ENCODE peak calls at places on chromosomes 13 and 19, in eight cellular contexts. Y is effector memory CD4-positive, alpha-beta T cell; V is upper lobe of left lung; L is left lung; M is HAP-1; C is tibial nerve; E is cardiac muscle cell; X is neural progenitor cell. U is an unnamed sample.

GRCh38 chr19:55494172-55494761 is 6.0 kb downstream of the SSC5D start:
- DNase-seq in E (no peak), X (no peak), Y (no peak), M (no peak), L (peak; percentile 80), C (no peak), V (peak; percentile 76), U (no peak)

GRCh38 chr19:32682317-32682716 is 6.7 kb downstream of the RGS9BP start:
- DNase-seq in X (no peak), V (no peak), M (no peak), Y (no peak), L (no peak), E (no peak), C (no peak), U (no peak)

GRCh38 chr13:33279414-33279813 is 6.1 kb downstream of the STARD13 start:
- DNase-seq in X (no peak), C (no peak), M (no peak), Y (no peak), V (no peak), L (no peak), E (no peak), U (no peak)

GRCh38 chr19:1239420-1239795 is 1.6 kb upstream of the CBARP start:
- DNase-seq in X (peak; percentile 26), C (no peak), M (no peak), E (no peak), L (no peak), Y (no peak), V (no peak), U (no peak)

GRCh38 chr19:33905937-33906577 is 109.4 kb downstream of the KCTD15 start:
- DNase-seq in L (peak; percentile 88), V (peak; percentile 94), M (peak; percentile 62), E (peak; percentile 45), X (peak; percentile 77), Y (no peak), C (peak; percentile 23), U (no peak)

GRCh38 chr13:108044929-108045328 is 170.4 kb downstream of the LIG4 start:
- DNase-seq in C (no peak), E (peak; percentile 18), Y (no peak), V (peak; percentile 7), L (no peak), X (peak; percentile 11), M (no peak), U (no peak)

GRCh38 chr19:33348301-33349010 is 25.1 kb upstream of the CEBPG start:
- DNase-seq in Y (no peak), V (no peak), X (no peak), E (no peak), L (no peak), M (no peak), C (no peak), U (no peak)

GRCh38 chr13:108859202-108860012 is 230.0 kb downstream of the MYO16 start:
- DNase-seq in X (no peak), M (no peak), C (no peak), V (no peak), L (no peak), Y (no peak), E (peak; percentile 19), U (no peak)

GRCh38 chr19:3625996-3626472 is 556 bp downstream of the CACTIN start:
- DNase-seq in Y (no peak), M (no peak), L (peak; percentile 77), V (no peak), E (peak; percentile 15), X (peak; percentile 9), C (no peak), U (no peak)

GRCh38 chr19:6273701-6274601 is 5.8 kb downstream of the MLLT1 start:
- DNase-seq in L (peak; percentile 90), M (peak; percentile 62), C (peak; percentile 75), X (no peak), V (peak; percentile 86), E (no peak), Y (no peak), U (no peak)

GRCh38 chr19:13118424-13119193 is 545 bp downstream of the NACC1 start:
- DNase-seq in L (peak; percentile 89), V (peak; percentile 89), C (no peak), E (peak; percentile 84), M (peak; percentile 89), Y (no peak), X (peak; percentile 93), U (no peak)

GRCh38 chr19:15175609-15176008 is 25.2 kb downstream of the NOTCH3 start:
- DNase-seq in L (no peak), Y (no peak), M (no peak), X (no peak), E (no peak), C (no peak), V (no peak), U (no peak)

GRCh38 chr19:1730157-1730556 is 23.1 kb upstream of the ONECUT3 start:
- DNase-seq in Y (no peak), X (no peak), C (no peak), V (peak; percentile 69), M (no peak), E (no peak), L (no peak), U (no peak)

GRCh38 chr19:33496496-33496895 is 25.1 kb downstream of the PEPD start:
- DNase-seq in Y (no peak), M (no peak), X (no peak), E (no peak), V (peak; percentile 33), C (no peak), L (peak; percentile 48), U (no peak)

GRCh38 chr19:8592231-8593009 is 15.2 kb upstream of the MYO1F start:
- DNase-seq in L (peak; percentile 92), M (peak; percentile 99), E (peak; percentile 100), C (peak; percentile 99), Y (peak; percentile 95), V (peak; percentile 93), X (peak; percentile 100), U (peak; percentile 95)

GRCh38 chr13:21674271-21675009 is 3.6 kb downstream of the FGF9 start:
- DNase-seq in C (no peak), M (peak; percentile 51), V (peak; percentile 89), Y (no peak), E (peak; percentile 66), L (peak; percentile 79), X (peak; percentile 77), U (peak; percentile 25)

DNA sequence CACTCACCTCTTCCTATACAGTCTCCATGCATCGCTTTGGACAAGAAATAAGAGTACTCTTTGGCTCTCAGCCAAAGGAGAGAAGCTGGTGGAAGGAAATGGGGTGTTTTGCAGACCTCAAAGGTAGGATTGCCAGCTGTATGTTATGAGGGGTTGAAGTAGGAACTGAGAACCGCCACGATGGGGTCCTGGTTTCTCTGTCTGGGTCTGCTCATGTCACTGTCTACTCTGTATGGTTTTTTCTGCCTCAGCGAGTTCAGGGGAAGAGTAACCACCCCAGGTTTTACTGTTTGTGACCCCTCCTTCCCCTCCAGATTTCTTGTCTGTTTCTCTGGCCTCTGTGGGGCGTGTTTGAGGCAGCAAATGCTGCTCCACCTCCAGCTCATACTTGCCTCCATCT is 4.1 kb downstream of the ZNF805 start:
- DNase-seq in C (no peak), E (no peak), Y (no peak), L (no peak), M (no peak), V (no peak), X (no peak), U (no peak)
- H3K36me3 ChIP-seq in C (peaks cover 35% of the 10 kb centered on the region), E (peaks cover 25% of the 10 kb centered on the region), Y (peaks cover 38% of the 10 kb centered on the region), L (no peaks in the 10 kb centered on the region), M (peaks cover 14% of the 10 kb centered on the region), V (peaks cover 42% of the 10 kb centered on the region), X (no peaks in the 10 kb centered on the region), U (peaks cover 32% of the 10 kb centered on the region)

GRCh38 chr19:49988433-49988832 is 27.5 kb upstream of the SIGLEC11 start:
- DNase-seq in V (no peak), X (no peak), E (no peak), M (no peak), C (no peak), Y (no peak), L (peak; percentile 52), U (no peak)
- H3K36me3 ChIP-seq in V (peaks cover 76% of the 10 kb centered on the region), X (no peaks in the 10 kb centered on the region), E (peaks cover 15% of the 10 kb centered on the region), M (no peaks in the 10 kb centered on the region), C (peaks cover 13% of the 10 kb centered on the region), Y (peaks cover 53% of the 10 kb centered on the region), L (no peaks in the 10 kb centered on the region), U (peaks cover 26% of the 10 kb centered on the region)

GRCh38 chr13:26716984-26717383 is 43.6 kb downstream of the GPR12 start:
- DNase-seq in L (no peak), M (no peak), C (no peak), V (no peak), X (no peak), Y (no peak), E (no peak), U (no peak)
- H3K36me3 ChIP-seq in L (no peaks in the 10 kb centered on the region), M (no peaks in the 10 kb centered on the region), C (no peaks in the 10 kb centered on the region), V (no peaks in the 10 kb centered on the region), X (no peaks in the 10 kb centered on the region), Y (no peaks in the 10 kb centered on the region), E (no peaks in the 10 kb centered on the region), U (no peaks in the 10 kb centered on the region)

GRCh38 chr13:51280379-51280940 is 58.3 kb downstream of the FAM124A start:
- DNase-seq in M (no peak), L (peak; percentile 51), Y (no peak), C (no peak), X (no peak), V (peak; percentile 22), E (no peak), U (no peak)

GRCh38 chr13:51275101-51275500 is 52.9 kb downstream of the FAM124A start:
- DNase-seq in V (no peak), Y (no peak), C (no peak), M (no peak), X (no peak), E (no peak), L (no peak), U (no peak)

GRCh38 chr13:51276684-51277083 is 54.5 kb downstream of the FAM124A start:
- DNase-seq in V (no peak), X (no peak), Y (no peak), E (no peak), C (no peak), M (no peak), L (no peak), U (no peak)

GRCh38 chr13:51278426-51279130 is 56.4 kb downstream of the FAM124A start:
- DNase-seq in Y (no peak), V (no peak), M (no peak), C (no peak), E (no peak), X (no peak), L (no peak), U (no peak)

DNA sequence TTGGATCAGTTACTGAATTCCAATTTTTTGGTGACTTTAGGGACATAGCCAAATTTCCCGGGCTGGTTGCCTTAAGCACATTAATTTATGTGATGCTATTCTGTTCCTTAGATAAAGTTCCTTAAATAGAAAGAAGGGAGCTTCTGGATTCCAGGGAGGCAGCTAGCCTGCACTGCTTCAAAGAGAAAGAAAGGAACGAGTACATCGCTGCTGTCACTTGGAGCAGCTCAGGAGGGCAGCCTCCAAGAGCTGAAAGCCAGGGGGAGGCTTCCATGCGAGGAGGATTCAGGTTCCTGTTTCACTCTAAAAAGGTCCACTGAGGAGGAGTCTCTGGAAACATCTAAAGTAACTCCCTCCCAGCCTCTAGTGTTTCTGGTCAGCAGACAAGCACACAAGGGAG is 55.7 kb downstream of the FAM124A start:
- DNase-seq in Y (no peak), C (no peak), X (no peak), E (no peak), L (no peak), M (no peak), V (no peak), U (no peak)
- H3K36me3 ChIP-seq in Y (no peaks in the 10 kb centered on the region), C (no peaks in the 10 kb centered on the region), X (peaks cover 7% of the 10 kb centered on the region), E (no peaks in the 10 kb centered on the region), L (no peaks in the 10 kb centered on the region), M (peaks cover 10% of the 10 kb centered on the region), V (peaks cover 7% of the 10 kb centered on the region), U (no peaks in the 10 kb centered on the region)